ENCODE peak calls at places on chromosomes 4 and X, in six cellular contexts. Y is breast epithelium, Z is transverse colon, T is ovary, V is endothelial cell of umbilical vein, C is sigmoid colon. Q is an unnamed sample.
A peak's percentile ranks its signal among the peaks of the same experiment; 100 is the strongest.

GRCh38 chr4:127778102-127778501 is 4.0 kb upstream of the HSPA4L start:
- DNase-seq in T (no peak), V (no peak), C (no peak), Y (no peak), Z (no peak), Q (no peak)

GRCh38 chr4:75705198-75705712 is 19.1 kb upstream of the USO1 start:
- DNase-seq in Z (no peak), C (no peak), T (no peak), Y (no peak), V (no peak), Q (no peak)

GRCh38 chr4:3878678-3879077 is 112.5 kb downstream of the ADRA2C start:
- DNase-seq in Y (no peak), T (no peak), Z (no peak), C (no peak), V (no peak), Q (no peak)

GRCh38 chrX:15848576-15848975 is 6.0 kb downstream of the AP1S2 start:
- DNase-seq in T (no peak), V (no peak), Y (no peak), Z (no peak), C (no peak), Q (no peak)

GRCh38 chrX:29215251-29215650 is 628.0 kb downstream of the IL1RAPL1 start:
- DNase-seq in T (no peak), V (no peak), C (no peak), Y (no peak), Z (no peak), Q (no peak)

GRCh38 chr4:24754586-24754985 is 40.8 kb upstream of the SOD3 start:
- DNase-seq in T (no peak), V (peak; percentile 3), Z (no peak), C (no peak), Y (no peak), Q (no peak)

GRCh38 chr4:146545102-146545501 is 23.4 kb upstream of the SLC10A7 start:
- DNase-seq in Z (no peak), C (no peak), V (peak; percentile 9), Y (no peak), T (no peak), Q (no peak)

GRCh38 chr4:3630136-3630933 is 98.1 kb upstream of the LRPAP1 start:
- DNase-seq in Z (peak; percentile 29), C (no peak), T (no peak), Y (no peak), V (no peak), Q (no peak)

GRCh38 chrX:10722804-10723364 is 102.5 kb upstream of the MID1 start:
- DNase-seq in Z (peak; percentile 59), V (peak; percentile 54), T (peak; percentile 48), C (peak; percentile 83), Y (no peak), Q (peak; percentile 59)

GRCh38 chr4:54276633-54277426 is 47.7 kb downstream of the PDGFRA start:
- DNase-seq in V (peak; percentile 60), C (no peak), T (no peak), Y (no peak), Z (no peak), Q (no peak)

GRCh38 chr4:67566335-67566734 is 7.8 kb downstream of the STAP1 start:
- DNase-seq in V (no peak), C (no peak), T (no peak), Z (no peak), Y (no peak), Q (no peak)

GRCh38 chr4:8821151-8821950 is 50.3 kb downstream of the HMX1 start:
- DNase-seq in V (no peak), C (peak; percentile 52), Z (no peak), Y (peak; percentile 30), T (no peak), Q (no peak)

GRCh38 chr4:155759372-155760252 is 791 bp downstream of the GUCY1B1 start:
- DNase-seq in T (peak; percentile 20), Z (peak; percentile 23), V (peak; percentile 71), C (peak; percentile 89), Y (no peak), Q (peak; percentile 56)

GRCh38 chr4:79652232-79652631 is 244.2 kb upstream of the GK2 start:
- DNase-seq in Z (no peak), Y (no peak), T (no peak), V (peak; percentile 89), C (no peak), Q (no peak)

GRCh38 chrX:131747173-131747572 is 203.3 kb downstream of the OR13H1 start:
- DNase-seq in C (peak; percentile 89), T (peak; percentile 71), V (no peak), Y (no peak), Z (peak; percentile 86), Q (peak; percentile 88)

GRCh38 chr4:77776182-77777134 is 42.7 kb downstream of the CNOT6L start:
- DNase-seq in T (no peak), V (no peak), C (no peak), Z (peak; percentile 31), Y (no peak), Q (no peak)

GRCh38 chr4:165016971-165017370 is 14.8 kb upstream of the TRIM60 start:
- DNase-seq in Y (no peak), Z (no peak), T (no peak), C (no peak), V (no peak), Q (no peak)

DNA sequence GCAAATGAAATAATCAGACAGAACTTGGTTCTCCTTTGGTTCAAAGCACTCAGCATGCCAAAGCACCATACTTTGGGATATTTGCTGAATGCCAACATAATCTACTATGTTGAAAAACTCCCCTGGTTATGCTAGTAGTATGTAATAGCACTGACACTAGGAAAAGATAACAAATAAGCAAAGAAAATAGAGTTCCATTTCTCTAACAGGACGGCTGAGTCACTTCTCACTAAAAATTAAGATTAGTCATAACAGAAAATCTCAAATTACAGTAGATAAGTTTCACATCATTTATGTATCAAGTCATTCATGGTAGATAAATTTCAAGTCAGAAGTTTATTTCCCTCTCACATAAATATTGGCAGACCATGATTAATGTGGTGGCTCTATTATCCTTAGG is 17.9 kb downstream of the PDHA2 start:
- DNase-seq in Z (no peak), C (no peak), V (no peak), Y (no peak), T (no peak), Q (no peak)
- TF ChIP-seq POLR2A in Z (no peak), C (no peak), V (no peak), Y (no peak), T (no peak), Q (no peak)

GRCh38 chrX:111352424-111352823 is 59.6 kb downstream of the DCX start:
- DNase-seq in C (peak; percentile 85), T (no peak), Y (no peak), Z (peak; percentile 32), V (no peak), Q (peak; percentile 61)

GRCh38 chrX:111349934-111350333 is 62.1 kb downstream of the DCX start:
- DNase-seq in Z (no peak), Y (no peak), T (no peak), V (no peak), C (no peak), Q (no peak)

GRCh38 chrX:111353810-111354209 is 58.2 kb downstream of the DCX start:
- DNase-seq in T (no peak), Y (no peak), Z (no peak), V (no peak), C (no peak), Q (no peak)

GRCh38 chrX:111360839-111361238 is 51.2 kb downstream of the DCX start:
- DNase-seq in Y (no peak), Z (no peak), V (no peak), C (no peak), T (no peak), Q (no peak)

GRCh38 chrX:111355523-111356122 is 56.4 kb downstream of the DCX start:
- DNase-seq in Z (no peak), Y (no peak), T (no peak), C (no peak), V (no peak), Q (no peak)
- H3K27me3 ChIP-seq in Z (no peaks in the 10 kb centered on the region), Y (no peaks in the 10 kb centered on the region), T (no peaks in the 10 kb centered on the region), C (no peaks in the 10 kb centered on the region), V (no peaks in the 10 kb centered on the region), Q (no peaks in the 10 kb centered on the region)

GRCh38 chrX:30889147-30890125 is at the start of gene TAB3:
- DNase-seq in Z (peak; percentile 95), V (peak; percentile 97), C (peak; percentile 97), Y (peak; percentile 91), T (peak; percentile 93), Q (peak; percentile 96)
- TF ChIP-seq POLR2A in Z (peak; percentile 28), V (peak; percentile 55), C (no peak), Y (no peak), T (peak; percentile 23), Q (peak; percentile 70)

DNA sequence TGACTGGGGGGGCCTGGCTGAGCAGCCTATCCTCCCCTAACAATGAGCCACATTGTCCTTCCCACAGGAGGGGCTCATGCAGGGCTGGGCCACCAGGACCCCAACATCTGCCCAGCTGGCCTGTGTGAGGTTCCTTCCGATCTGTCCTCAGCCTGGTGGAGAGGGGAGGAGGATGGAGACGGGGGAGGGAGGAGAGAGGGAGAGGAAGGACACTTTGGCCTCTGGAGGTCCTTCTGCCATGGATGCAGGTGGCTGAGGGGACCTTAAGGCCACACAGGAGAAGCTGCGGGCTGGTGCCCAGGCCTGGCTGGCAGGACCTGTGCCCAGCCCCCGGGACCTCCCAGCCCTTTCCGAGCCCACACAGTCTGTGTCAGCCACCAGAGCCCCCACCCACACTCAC is 52.8 kb upstream of the NKX1-1 start:
- DNase-seq in V (no peak), C (no peak), Z (no peak), T (no peak), Y (peak; percentile 22), Q (no peak)
- H3K27me3 ChIP-seq in V (peaks cover 15% of the 10 kb centered on the region), C (peaks cover 41% of the 10 kb centered on the region), Z (peaks cover 50% of the 10 kb centered on the region), T (no peaks in the 10 kb centered on the region), Y (no peaks in the 10 kb centered on the region), Q (no peaks in the 10 kb centered on the region)

GRCh38 chr4:176065365-176066249 is at the start of gene WDR17:
- DNase-seq in C (peak; percentile 96), Z (peak; percentile 86), T (peak; percentile 82), Y (peak; percentile 76), V (peak; percentile 19), Q (peak; percentile 94)
- TF ChIP-seq POLR2A in C (no peak), Z (no peak), T (no peak), Y (no peak), V (no peak), Q (no peak)

GRCh38 chr4:185437809-185438208 is 12.0 kb upstream of the UFSP2 start:
- DNase-seq in Z (no peak), Y (no peak), V (no peak), C (no peak), T (no peak), Q (no peak)
- H3K27me3 ChIP-seq in Z (no peaks in the 10 kb centered on the region), Y (no peaks in the 10 kb centered on the region), V (no peaks in the 10 kb centered on the region), C (no peaks in the 10 kb centered on the region), T (no peaks in the 10 kb centered on the region), Q (no peaks in the 10 kb centered on the region)

GRCh38 chr4:118834070-118834469 is 1.9 kb downstream of the SEC24D start:
- DNase-seq in T (no peak), Y (no peak), V (no peak), Z (no peak), C (no peak), Q (no peak)

GRCh38 chr4:118835896-118836762 is at the start of gene SEC24D:
- DNase-seq in V (peak; percentile 89), T (peak; percentile 86), Z (peak; percentile 90), C (peak; percentile 95), Y (peak; percentile 77), Q (peak; percentile 91)

GRCh38 chr4:118836763-118837507 is 1.0 kb upstream of the SEC24D start:
- DNase-seq in T (no peak), Z (no peak), C (no peak), Y (no peak), V (no peak), Q (no peak)

GRCh38 chr4:118833192-118833820 is 2.6 kb downstream of the SEC24D start:
- DNase-seq in Y (no peak), Z (no peak), V (no peak), T (no peak), C (no peak), Q (no peak)

GRCh38 chr4:118834960-118835895 is 698 bp downstream of the SEC24D start:
- DNase-seq in V (peak; percentile 90), C (peak; percentile 86), T (peak; percentile 48), Y (peak; percentile 52), Z (peak; percentile 70), Q (peak; percentile 82)
- TF ChIP-seq POLR2A in V (peak; percentile 65), C (peak; percentile 41), T (no peak), Y (peak; percentile 16), Z (peak; percentile 45), Q (peak; percentile 69)